ENCODE peak calls at places on chromosomes 12 and 14, in four cellular contexts. N is GM12891, D is HepG2, H is H1. Z is an unnamed sample.

GRCh38 chr14:52026921-52027320 is 37.6 kb downstream of the RTRAF start:
- DNase-seq in N (no peak), D (no peak), H (no peak), Z (no peak)

GRCh38 chr14:64417042-64417770 is 29.1 kb downstream of the MTHFD1 start:
- DNase-seq in N (no peak), D (no peak), H (no peak), Z (no peak)

GRCh38 chr12:51442324-51442723 is 17.7 kb downstream of the SLC4A8 start:
- DNase-seq in N (no peak), D (no peak), H (no peak), Z (no peak)

GRCh38 chr12:130952545-130952954 is 1.2 kb upstream of the ADGRD1 start:
- DNase-seq in N (no peak), D (no peak), H (no peak), Z (no peak)

GRCh38 chr12:119704065-119704747 is 36.3 kb downstream of the PRKAB1 start:
- DNase-seq in N (no peak), D (no peak), H (no peak), Z (no peak)

GRCh38 chr14:99242816-99243795 is 28.9 kb downstream of the BCL11B start:
- DNase-seq in N (no peak), D (no peak), H (no peak), Z (no peak)

GRCh38 chr12:24864796-24865125 is 84.1 kb downstream of the BCAT1 start:
- DNase-seq in N (peak), D (no peak), H (no peak), Z (peak)

GRCh38 chr12:389138-390096 is at the start of gene KDM5A:
- DNase-seq in N (peak), D (peak), H (peak), Z (peak)

GRCh38 chr12:93015970-93016751 is 87.1 kb upstream of the EEA1 start:
- DNase-seq in N (no peak), D (peak), H (no peak), Z (no peak)

GRCh38 chr14:91649930-91650329 is 82.0 kb downstream of the CATSPERB start:
- DNase-seq in N (peak), D (peak), H (no peak), Z (no peak)

GRCh38 chr12:21795648-21796328 is 21.3 kb upstream of the KCNJ8 start:
- DNase-seq in N (no peak), D (no peak), H (no peak), Z (no peak)

GRCh38 chr14:44657688-44658388 is 150.8 kb upstream of the FSCB start:
- DNase-seq in N (no peak), D (peak), H (no peak), Z (no peak)

GRCh38 chr14:20631821-20632389 is 9.6 kb downstream of the OR6S1 start:
- DNase-seq in N (no peak), D (peak), H (no peak), Z (no peak)

GRCh38 chr12:53047221-53048032 is 2.4 kb upstream of the TNS2 start:
- DNase-seq in N (peak), D (peak), H (no peak), Z (peak)

GRCh38 chr12:44247588-44247987 is 411.7 kb downstream of the TMEM117 start:
- DNase-seq in N (no peak), D (no peak), H (peak), Z (no peak)

GRCh38 chr12:60152756-60153155 is 556.9 kb downstream of the SLC16A7 start:
- DNase-seq in N (no peak), D (no peak), H (no peak), Z (no peak)

GRCh38 chr12:95177201-95177768 is 40.0 kb downstream of the FGD6 start:
- DNase-seq in N (no peak), D (no peak), H (no peak), Z (no peak)

GRCh38 chr14:32941668-32942065 is 3.0 kb downstream of the NPAS3 start:
- DNase-seq in N (no peak), D (no peak), H (no peak), Z (no peak)

GRCh38 chr14:53509845-53510244 is 356.7 kb upstream of the DDHD1 start:
- DNase-seq in N (no peak), D (no peak), H (no peak), Z (no peak)

GRCh38 chr12:100827901-100828520 is 33.4 kb downstream of the ANO4 start:
- DNase-seq in N (no peak), D (peak), H (no peak), Z (no peak)

GRCh38 chr12:49673446-49674317 is 33.5 kb downstream of the FMNL3 start:
- DNase-seq in N (no peak), D (peak), H (no peak), Z (no peak)

GRCh38 chr14:77037338-77037782 is 8.9 kb upstream of the IRF2BPL start:
- DNase-seq in N (no peak), D (no peak), H (no peak), Z (no peak)

GRCh38 chr12:121803861-121804416 is at the start of gene SETD1B:
- DNase-seq in N (no peak), D (no peak), H (no peak), Z (no peak)
- TF ChIP-seq POLR2A in N (no peak), D (no peak), H (no peak), Z (peak)

GRCh38 chr12:47722136-47722834 is 3.0 kb downstream of the ENDOU start:
- DNase-seq in N (no peak), D (no peak), H (no peak), Z (no peak)

GRCh38 chr12:47722926-47723631 is 2.2 kb downstream of the ENDOU start:
- DNase-seq in N (no peak), D (no peak), H (no peak), Z (no peak)

GRCh38 chr12:47725091-47725772 is at the start of gene ENDOU:
- DNase-seq in N (no peak), D (no peak), H (no peak), Z (no peak)

GRCh38 chr12:47729233-47729632 is 3.9 kb upstream of the ENDOU start:
- DNase-seq in N (no peak), D (no peak), H (no peak), Z (no peak)

DNA sequence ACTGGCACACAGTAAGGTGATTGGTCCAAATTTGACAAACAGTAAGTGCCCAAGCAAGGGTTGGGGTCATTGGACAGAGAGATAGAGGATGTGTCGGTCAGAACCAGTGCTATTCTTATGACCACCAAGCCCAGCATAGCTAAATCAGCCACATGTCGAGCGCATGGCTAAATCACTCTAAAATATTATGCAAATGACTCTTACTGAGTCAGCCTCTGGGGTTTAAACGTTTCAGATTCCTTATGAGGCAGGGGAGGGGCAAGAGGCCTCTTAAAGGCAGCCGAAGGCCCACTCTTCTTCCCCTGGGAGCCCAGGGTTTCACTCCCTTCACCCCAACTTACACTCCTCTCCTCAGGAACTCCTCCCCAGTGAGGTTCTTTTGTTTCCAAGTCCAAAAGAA is 603 bp upstream of the ENDOU start:
- DNase-seq in N (no peak), D (no peak), H (no peak), Z (no peak)
- TF ChIP-seq POLR2AphosphoS5 in N (no peak), D (no peak), H (no peak), Z (no peak)

DNA sequence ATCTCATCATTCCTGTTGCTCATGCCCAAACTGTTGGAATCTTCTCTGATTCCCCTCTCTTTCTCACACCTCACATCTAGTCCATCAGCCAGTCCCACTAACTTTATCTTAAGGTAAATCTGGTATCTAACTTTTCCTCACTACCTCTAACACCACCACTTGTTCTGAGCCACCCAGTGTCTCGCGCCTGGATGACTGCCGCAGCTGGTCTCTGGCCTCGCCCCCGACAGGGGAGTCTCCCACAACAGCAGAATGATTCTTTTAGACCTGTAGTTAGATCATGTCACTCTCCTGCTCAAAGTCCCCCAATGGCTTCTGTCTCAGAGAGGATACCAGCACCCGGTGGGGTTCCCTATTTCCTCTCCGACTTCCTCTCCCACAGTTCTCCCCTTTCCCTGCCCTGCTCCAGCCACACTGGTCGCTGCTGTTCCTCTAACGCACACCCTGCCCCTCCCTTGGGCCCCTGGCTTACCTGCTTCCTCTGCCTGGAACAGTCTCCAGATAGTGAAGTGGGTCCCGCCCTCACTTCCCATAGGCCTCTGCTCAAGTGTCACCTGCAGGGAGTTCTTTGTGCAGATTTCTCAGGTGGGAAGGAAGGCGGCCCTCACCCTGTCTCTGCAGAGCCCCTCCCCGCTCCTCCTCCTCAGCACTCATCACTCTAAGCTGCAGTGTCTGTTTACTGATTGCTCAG is 338.5 kb upstream of the FKBP4 start:
- DNase-seq in N (no peak), D (no peak), H (no peak), Z (no peak)
- TF ChIP-seq TAF1 in N (no peak), D (no peak), H (no peak), Z (no peak)

GRCh38 chr14:68559949-68560348 is 232.9 kb downstream of the ZFP36L1 start:
- DNase-seq in N (no peak), D (no peak), H (no peak), Z (no peak)
- TF ChIP-seq POLR2A in N (no peak), D (no peak), H (no peak), Z (no peak)

GRCh38 chr14:57820581-57820980 is 45.3 kb downstream of the SLC35F4 start:
- DNase-seq in N (no peak), D (no peak), H (no peak), Z (no peak)
- TF ChIP-seq POLR2AphosphoS5 in N (no peak), D (no peak), H (no peak), Z (no peak)